ENCODE peak calls at places on chromosomes 6 and 20, in six cellular contexts. N is A549, P is BE2C, C is fibroblast of the aortic adventitia, H is mucosa of descending colon, B is spleen. L is an unnamed sample.

GRCh38 chr20:53929399-53929798 is 141.0 kb downstream of the BCAS1 start:
- DNase-seq in N (no peak), P (no peak), C (no peak), H (no peak), B (no peak), L (no peak)

GRCh38 chr6:21885532-21886089 is 292.1 kb downstream of the SOX4 start:
- DNase-seq in N (peak), P (peak), C (peak), H (peak), B (no peak), L (peak)

GRCh38 chr20:24993337-24994185 is 1.0 kb upstream of the APMAP start:
- DNase-seq in N (peak), P (no peak), C (peak), H (no peak), B (no peak), L (no peak)

GRCh38 chr6:106569444-106569843 is 59.9 kb downstream of the RTN4IP1 start:
- DNase-seq in N (no peak), P (no peak), C (no peak), H (no peak), B (no peak), L (no peak)

GRCh38 chr6:118485601-118486550 is 62.2 kb upstream of the PLN start:
- DNase-seq in N (no peak), P (no peak), C (peak), H (no peak), B (no peak), L (no peak)

GRCh38 chr6:135673671-135674309 is 176.2 kb upstream of the AHI1 start:
- DNase-seq in N (no peak), P (no peak), C (no peak), H (no peak), B (no peak), L (no peak)

GRCh38 chr6:167892835-167893234 is 66.1 kb downstream of the AFDN start:
- DNase-seq in N (no peak), P (no peak), C (no peak), H (no peak), B (no peak), L (no peak)

GRCh38 chr6:49269190-49269589 is 193.9 kb downstream of the MMUT start:
- DNase-seq in N (peak), P (no peak), C (peak), H (no peak), B (no peak), L (no peak)

GRCh38 chr6:13273202-13273930 is 55.0 kb downstream of the TBC1D7 start:
- DNase-seq in N (no peak), P (no peak), C (no peak), H (no peak), B (no peak), L (no peak)

GRCh38 chr6:105890521-105891244 is 195.5 kb upstream of the PRDM1 start:
- DNase-seq in N (no peak), P (no peak), C (no peak), H (no peak), B (no peak), L (no peak)

DNA sequence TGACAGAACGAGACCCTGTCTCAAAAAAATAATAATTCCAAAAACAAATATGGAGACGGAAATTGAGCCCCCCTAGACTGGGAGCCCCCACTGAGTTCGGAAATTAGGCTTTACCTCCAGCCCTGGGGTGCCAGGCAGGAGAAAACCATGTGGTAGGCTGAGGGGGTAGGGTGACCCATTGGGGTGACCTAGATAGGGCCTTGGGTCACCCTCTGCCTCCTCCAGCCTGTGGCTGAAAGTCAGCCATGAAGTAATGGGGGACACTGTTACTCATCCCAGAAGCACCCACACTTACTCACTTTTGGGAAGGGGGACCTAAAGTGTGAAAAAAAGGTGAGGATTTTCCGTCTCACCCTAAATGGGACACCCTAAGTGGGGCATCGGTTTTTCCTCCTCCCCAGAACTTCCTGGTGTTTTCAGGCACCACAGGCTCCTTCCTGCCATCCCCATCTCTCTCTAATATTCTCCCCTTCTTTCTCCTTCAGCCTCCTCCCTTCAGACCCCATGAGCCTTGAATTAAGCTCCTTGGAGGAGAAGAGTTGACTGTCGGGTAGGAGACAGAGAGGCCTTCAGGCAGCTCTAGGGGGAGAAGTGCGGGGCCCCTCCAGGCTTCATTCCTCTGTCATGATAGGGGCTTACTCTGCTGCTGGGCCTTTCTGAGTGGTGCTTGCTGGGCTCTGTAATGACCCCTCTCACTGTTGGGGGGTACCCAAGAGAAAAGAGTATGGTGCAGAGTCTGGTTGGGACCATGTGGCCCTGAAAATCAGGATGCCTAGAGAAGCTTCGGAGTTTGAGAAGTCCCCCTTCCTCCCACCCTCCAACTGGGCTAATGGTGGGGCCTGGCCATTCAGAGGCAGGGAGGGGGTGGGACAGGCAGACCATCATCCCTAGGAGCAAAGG is 2.4 kb downstream of the LTB start:
- DNase-seq in N (no peak), P (no peak), C (no peak), H (no peak), B (no peak), L (no peak)
- H3K4me3 ChIP-seq in N (no peak), P (no peak), C (no peak), H (no peak), B (peak), L (no peak)

DNA sequence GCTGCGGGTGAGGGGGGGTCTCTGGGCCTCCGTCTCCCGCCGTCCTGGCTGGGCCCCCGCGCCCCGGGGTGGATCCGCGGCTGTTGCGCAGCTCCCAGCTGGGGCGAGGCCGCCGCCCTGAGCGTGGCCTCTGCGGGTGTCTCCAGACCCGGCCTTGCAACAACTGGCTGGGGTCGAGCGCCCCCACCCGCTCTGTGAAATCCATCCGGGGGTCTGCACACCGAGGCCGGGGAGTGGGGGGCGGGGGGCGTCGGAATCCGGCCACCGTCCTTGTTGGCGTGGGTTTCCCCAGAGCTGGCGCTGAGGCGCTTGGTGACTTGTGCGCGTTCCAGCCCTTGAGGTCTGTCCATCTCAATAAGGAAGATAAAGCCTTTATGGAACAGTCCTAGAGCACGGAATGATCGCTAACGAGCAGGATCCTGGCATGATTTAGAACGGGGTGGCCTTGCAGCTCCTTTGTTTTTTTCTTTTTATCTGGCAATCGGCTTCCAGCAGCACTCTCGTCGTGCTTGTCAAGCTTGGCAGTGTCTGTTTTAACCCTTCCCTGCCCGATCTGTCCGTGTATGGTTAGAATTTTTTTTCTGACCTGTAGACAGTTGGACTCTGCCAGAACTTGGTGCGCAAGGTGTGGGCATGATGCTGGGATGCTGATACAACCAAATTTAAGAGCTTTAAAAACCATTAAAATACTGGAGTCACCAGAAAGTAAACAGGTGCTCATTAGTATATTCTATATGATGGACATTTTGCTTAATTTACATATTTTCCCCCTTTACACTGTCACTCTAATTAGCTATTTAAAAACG is 675 bp downstream of the DSTN start:
- DNase-seq in N (peak), P (peak), C (peak), H (peak), B (no peak), L (peak)
- TF ChIP-seq CTCF in N (peak), P (no peak), C (no peak), H (no peak), B (no peak), L (no peak)

DNA sequence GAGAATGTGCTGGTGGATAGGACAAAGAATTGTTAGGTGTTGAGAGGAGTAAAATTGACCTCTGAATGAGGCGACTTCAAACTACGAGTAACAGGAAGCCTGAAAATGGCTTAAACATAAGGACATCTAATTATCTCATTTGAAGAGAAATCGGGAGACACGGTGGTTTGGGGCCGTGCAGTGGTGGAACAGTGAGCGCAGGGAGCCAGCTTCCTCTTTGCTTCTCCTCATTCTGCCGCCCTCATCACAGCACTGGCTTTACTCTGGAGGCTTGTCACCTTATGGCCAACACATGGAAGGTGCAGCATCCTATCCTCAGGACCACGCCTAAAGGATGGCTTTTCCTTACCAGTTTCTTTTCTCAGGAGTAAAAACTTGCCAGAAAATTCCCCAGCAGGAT is 114.3 kb downstream of the B3GAT2 start:
- DNase-seq in N (no peak), P (no peak), C (no peak), H (no peak), B (no peak), L (no peak)
- H3K4me3 ChIP-seq in N (no peak), P (no peak), C (no peak), H (no peak), B (no peak), L (no peak)

GRCh38 chr20:45484676-45485075 is 15.1 kb downstream of the WFDC2 start:
- DNase-seq in N (no peak), P (no peak), C (no peak), H (no peak), B (no peak), L (no peak)

GRCh38 chr20:45489083-45489531 is 19.6 kb downstream of the WFDC2 start:
- DNase-seq in N (no peak), P (no peak), C (peak), H (no peak), B (no peak), L (no peak)

GRCh38 chr20:45485388-45485787 is 15.8 kb downstream of the WFDC2 start:
- DNase-seq in N (no peak), P (no peak), C (no peak), H (no peak), B (no peak), L (no peak)

DNA sequence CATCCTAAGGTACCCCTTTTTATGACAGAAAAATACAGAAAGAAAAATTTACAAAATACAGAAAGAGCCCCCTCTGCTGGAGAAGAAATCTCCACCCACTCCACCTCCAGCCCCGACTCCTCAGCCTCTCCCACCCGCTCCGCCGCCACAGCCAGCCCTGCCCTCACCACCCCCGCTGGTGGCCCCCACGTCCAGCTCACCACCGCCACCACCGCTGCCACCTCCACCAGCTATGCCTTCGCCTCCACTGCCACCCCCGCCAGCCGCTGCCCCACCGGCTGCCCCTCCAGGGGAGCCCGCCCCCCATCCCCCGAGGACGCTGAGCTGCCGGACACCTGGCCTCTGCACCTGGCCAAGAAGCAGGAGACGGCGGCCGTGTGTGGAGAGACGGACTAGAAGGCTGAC is 17.7 kb downstream of the WFDC2 start:
- DNase-seq in N (no peak), P (no peak), C (no peak), H (no peak), B (no peak), L (no peak)
- TF ChIP-seq CTCF in N (peak), P (peak), C (no peak), H (no peak), B (peak), L (no peak)

DNA sequence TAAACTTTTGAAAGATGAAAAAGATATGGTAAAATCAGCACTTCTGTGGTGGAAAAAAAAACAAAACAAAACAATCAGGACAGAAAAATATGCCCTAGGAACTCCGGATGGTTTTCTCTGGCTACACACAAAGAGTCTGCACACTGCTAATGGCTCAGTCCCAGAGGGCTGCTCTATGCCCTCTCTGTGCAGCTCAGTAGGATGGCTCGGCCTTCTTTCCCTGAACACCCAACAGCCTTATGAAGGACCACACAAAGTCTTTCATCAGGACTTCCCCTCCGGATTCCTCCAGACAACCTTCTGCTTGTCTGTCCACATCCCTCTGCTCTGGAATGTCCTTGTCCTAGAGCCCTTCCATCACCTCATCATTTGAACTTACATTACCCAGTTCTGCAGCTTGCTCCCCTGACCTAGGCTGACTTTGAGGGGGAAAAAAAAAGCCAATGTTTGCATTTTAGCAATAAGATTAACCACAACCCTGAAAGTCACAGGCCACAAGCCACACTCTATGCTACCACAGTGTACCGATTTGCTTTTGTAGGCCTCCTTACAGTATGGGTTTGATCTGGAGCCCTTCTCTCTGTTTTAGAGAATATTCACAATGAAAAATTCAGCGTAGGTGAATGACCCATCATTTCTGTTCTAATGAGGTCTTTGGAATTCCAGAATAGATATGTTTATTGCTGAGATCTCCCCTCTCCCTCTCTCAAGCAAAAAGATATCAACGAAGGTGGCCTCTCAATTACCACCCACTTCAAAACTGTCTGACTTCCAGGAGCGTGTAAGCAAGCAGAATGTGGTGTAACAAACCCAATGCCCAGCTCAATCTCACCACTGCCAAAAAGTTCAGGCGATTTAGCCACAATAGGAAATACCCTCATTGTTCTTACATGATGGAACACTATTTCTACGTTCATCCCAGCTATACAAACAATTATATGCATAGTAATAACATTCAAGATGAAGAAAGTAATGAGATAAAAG is 164.0 kb downstream of the GMDS start:
- DNase-seq in N (no peak), P (no peak), C (no peak), H (no peak), B (no peak), L (no peak)
- H3K4me3 ChIP-seq in N (no peak), P (no peak), C (no peak), H (no peak), B (no peak), L (no peak)

GRCh38 chr6:42563697-42564495 is at the start of gene UBR2:
- DNase-seq in N (peak), P (peak), C (peak), H (peak), B (peak), L (peak)
- TF ChIP-seq CTCF in N (no peak), P (peak), C (peak), H (peak), B (peak), L (peak)

GRCh38 chr6:8739454-8739853 is 304.1 kb upstream of the SLC35B3 start:
- DNase-seq in N (no peak), P (no peak), C (no peak), H (no peak), B (no peak), L (no peak)

GRCh38 chr6:8738951-8739350 is 303.6 kb upstream of the SLC35B3 start:
- DNase-seq in N (no peak), P (no peak), C (no peak), H (no peak), B (no peak), L (no peak)

DNA sequence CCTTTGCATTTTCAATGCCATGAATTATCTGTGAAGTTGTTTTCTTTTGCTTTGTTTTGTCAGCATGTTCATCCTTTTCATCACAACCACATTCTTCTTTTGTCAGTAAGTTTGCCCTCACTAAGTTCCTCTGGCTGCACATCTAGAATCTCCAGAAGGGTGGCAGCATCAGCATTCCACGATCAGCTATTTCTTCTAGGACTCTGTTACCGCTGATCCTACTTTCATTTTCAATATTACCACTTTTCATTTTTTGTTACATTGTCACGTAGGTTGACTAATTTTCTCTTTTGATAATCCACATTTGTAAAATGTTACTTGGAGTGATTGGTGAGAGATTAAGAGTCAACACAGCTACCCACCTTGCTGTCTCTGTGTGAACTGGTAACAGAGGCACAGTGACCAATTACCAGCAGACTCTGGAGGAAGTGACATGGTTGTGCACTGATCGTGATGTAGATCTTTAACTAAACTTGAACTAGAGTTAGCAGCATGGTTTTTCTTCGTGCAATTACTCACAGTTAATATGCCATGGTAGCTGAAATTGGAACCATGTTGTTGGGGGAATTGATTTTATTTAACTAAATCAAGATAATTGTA is 307.9 kb upstream of the SLC35B3 start:
- DNase-seq in N (peak), P (no peak), C (no peak), H (no peak), B (no peak), L (no peak)
- H3K4me3 ChIP-seq in N (peak), P (no peak), C (no peak), H (no peak), B (no peak), L (peak)